ENCODE peak calls at places on chromosome 4, in four cellular contexts. One of them, this sample, is unnamed.

GRCh38 chr4:165905405-165906027 is 32.5 kb downstream of the TLL1 start:
- DNase-seq in AML-193: no peak
- DNase-seq in SK-N-DZ: no peak
- DNase-seq in fibroblast of the aortic adventitia: no peak
- DNase-seq in this sample: peak

GRCh38 chr4:41216294-41217019 is 2.1 kb upstream of the APBB2 start:
- DNase-seq in AML-193: no peak
- DNase-seq in SK-N-DZ: peak
- DNase-seq in fibroblast of the aortic adventitia: peak
- DNase-seq in this sample: peak

GRCh38 chr4:4787421-4787820 is 72.0 kb upstream of the MSX1 start:
- DNase-seq in AML-193: peak
- DNase-seq in SK-N-DZ: no peak
- DNase-seq in fibroblast of the aortic adventitia: no peak
- DNase-seq in this sample: no peak

GRCh38 chr4:86837651-86838050 is 11.5 kb downstream of the SLC10A6 start:
- DNase-seq in AML-193: no peak
- DNase-seq in SK-N-DZ: no peak
- DNase-seq in fibroblast of the aortic adventitia: no peak
- DNase-seq in this sample: no peak

GRCh38 chr4:84238247-84239090 is 260.6 kb downstream of the NKX6-1 start:
- DNase-seq in AML-193: no peak
- DNase-seq in SK-N-DZ: no peak
- DNase-seq in fibroblast of the aortic adventitia: peak
- DNase-seq in this sample: no peak

GRCh38 chr4:102751964-102752363 is 8.8 kb downstream of the MANBA start:
- DNase-seq in AML-193: peak
- DNase-seq in SK-N-DZ: no peak
- DNase-seq in fibroblast of the aortic adventitia: no peak
- DNase-seq in this sample: no peak

GRCh38 chr4:150769235-150769634 is 187.3 kb downstream of the MAB21L2 start:
- DNase-seq in AML-193: peak
- DNase-seq in SK-N-DZ: no peak
- DNase-seq in fibroblast of the aortic adventitia: peak
- DNase-seq in this sample: peak

GRCh38 chr4:1204828-1205591 is 32.6 kb upstream of the SPON2 start:
- DNase-seq in AML-193: no peak
- DNase-seq in SK-N-DZ: no peak
- DNase-seq in fibroblast of the aortic adventitia: no peak
- DNase-seq in this sample: no peak

GRCh38 chr4:116005806-116006088 is 892.3 kb upstream of the NDST4 start:
- DNase-seq in AML-193: no peak
- DNase-seq in SK-N-DZ: no peak
- DNase-seq in fibroblast of the aortic adventitia: no peak
- DNase-seq in this sample: no peak

GRCh38 chr4:108029321-108029720 is 39.6 kb downstream of the HADH start:
- DNase-seq in AML-193: no peak
- DNase-seq in SK-N-DZ: no peak
- DNase-seq in fibroblast of the aortic adventitia: no peak
- DNase-seq in this sample: no peak

GRCh38 chr4:94743838-94744237 is 13.9 kb upstream of the BMPR1B start:
- DNase-seq in AML-193: no peak
- DNase-seq in SK-N-DZ: no peak
- DNase-seq in fibroblast of the aortic adventitia: no peak
- DNase-seq in this sample: no peak

GRCh38 chr4:76199664-76200211 is 13.9 kb downstream of the SCARB2 start:
- DNase-seq in AML-193: no peak
- DNase-seq in SK-N-DZ: no peak
- DNase-seq in fibroblast of the aortic adventitia: no peak
- DNase-seq in this sample: no peak

GRCh38 chr4:124018383-124019317 is 622.1 kb downstream of the SPRY1 start:
- DNase-seq in AML-193: no peak
- DNase-seq in SK-N-DZ: peak
- DNase-seq in fibroblast of the aortic adventitia: peak
- DNase-seq in this sample: peak

GRCh38 chr4:187668683-187669082 is 326.9 kb upstream of the ZFP42 start:
- DNase-seq in AML-193: no peak
- DNase-seq in SK-N-DZ: no peak
- DNase-seq in fibroblast of the aortic adventitia: no peak
- DNase-seq in this sample: peak

GRCh38 chr4:43316813-43317212 is 424.3 kb downstream of the GRXCR1 start:
- DNase-seq in AML-193: no peak
- DNase-seq in SK-N-DZ: no peak
- DNase-seq in fibroblast of the aortic adventitia: peak
- DNase-seq in this sample: no peak

GRCh38 chr4:4677825-4678522 is 136.1 kb upstream of the STX18 start:
- DNase-seq in AML-193: peak
- DNase-seq in SK-N-DZ: peak
- DNase-seq in fibroblast of the aortic adventitia: peak
- DNase-seq in this sample: no peak

GRCh38 chr4:165464813-165465381 is 86.1 kb downstream of the CPE start:
- DNase-seq in AML-193: peak
- DNase-seq in SK-N-DZ: peak
- DNase-seq in fibroblast of the aortic adventitia: peak
- DNase-seq in this sample: peak

GRCh38 chr4:14700544-14700943 is 301.7 kb upstream of the CPEB2 start:
- DNase-seq in AML-193: no peak
- DNase-seq in SK-N-DZ: no peak
- DNase-seq in fibroblast of the aortic adventitia: no peak
- DNase-seq in this sample: no peak

GRCh38 chr4:103998752-103999151 is 279.0 kb upstream of the TACR3 start:
- DNase-seq in AML-193: no peak
- DNase-seq in SK-N-DZ: no peak
- DNase-seq in fibroblast of the aortic adventitia: no peak
- DNase-seq in this sample: no peak

GRCh38 chr4:1407657-1408333 is 1.6 kb upstream of the NKX1-1 start:
- DNase-seq in AML-193: no peak
- DNase-seq in SK-N-DZ: no peak
- DNase-seq in fibroblast of the aortic adventitia: no peak
- DNase-seq in this sample: no peak

GRCh38 chr4:55411621-55412020 is 15.9 kb downstream of the TMEM165 start:
- DNase-seq in AML-193: no peak
- DNase-seq in SK-N-DZ: no peak
- DNase-seq in fibroblast of the aortic adventitia: no peak
- DNase-seq in this sample: no peak

GRCh38 chr4:142845293-142846070 is 619 bp downstream of the INPP4B start:
- DNase-seq in AML-193: no peak
- DNase-seq in SK-N-DZ: peak
- DNase-seq in fibroblast of the aortic adventitia: no peak
- DNase-seq in this sample: no peak

GRCh38 chr4:80140237-80140636 is 57.1 kb upstream of the PRDM8 start:
- DNase-seq in AML-193: peak
- DNase-seq in SK-N-DZ: no peak
- DNase-seq in fibroblast of the aortic adventitia: no peak
- DNase-seq in this sample: no peak

GRCh38 chr4:40395166-40395900 is 60.2 kb downstream of the CHRNA9 start:
- DNase-seq in AML-193: no peak
- DNase-seq in SK-N-DZ: no peak
- DNase-seq in fibroblast of the aortic adventitia: no peak
- DNase-seq in this sample: no peak

GRCh38 chr4:8303485-8304281 is 34.1 kb downstream of the HTRA3 start:
- DNase-seq in AML-193: no peak
- DNase-seq in SK-N-DZ: no peak
- DNase-seq in fibroblast of the aortic adventitia: peak
- DNase-seq in this sample: peak

GRCh38 chr4:119748853-119749252 is 120.2 kb upstream of the PDE5A start:
- DNase-seq in AML-193: no peak
- DNase-seq in SK-N-DZ: no peak
- DNase-seq in fibroblast of the aortic adventitia: peak
- DNase-seq in this sample: no peak

GRCh38 chr4:155025762-155026457 is 182.5 kb upstream of the NPY2R start:
- DNase-seq in AML-193: no peak
- DNase-seq in SK-N-DZ: no peak
- DNase-seq in fibroblast of the aortic adventitia: peak
- DNase-seq in this sample: peak

GRCh38 chr4:121712001-121712655 is 15.3 kb upstream of the ANXA5 start:
- DNase-seq in AML-193: no peak
- DNase-seq in SK-N-DZ: no peak
- DNase-seq in fibroblast of the aortic adventitia: no peak
- DNase-seq in this sample: no peak

GRCh38 chr4:13535118-13535517 is 9.2 kb downstream of the NKX3-2 start:
- DNase-seq in AML-193: no peak
- DNase-seq in SK-N-DZ: no peak
- DNase-seq in fibroblast of the aortic adventitia: no peak
- DNase-seq in this sample: no peak

GRCh38 chr4:1451106-1451751 is 45.0 kb upstream of the NKX1-1 start:
- DNase-seq in AML-193: no peak
- DNase-seq in SK-N-DZ: no peak
- DNase-seq in fibroblast of the aortic adventitia: no peak
- DNase-seq in this sample: no peak

GRCh38 chr4:2934077-2934812 is 29.0 kb downstream of the NOP14 start:
- DNase-seq in AML-193: peak
- DNase-seq in SK-N-DZ: no peak
- DNase-seq in fibroblast of the aortic adventitia: peak
- DNase-seq in this sample: no peak

This sample was measured in A172.